ENCODE peak calls at places on chromosomes 5 and 9, in nine cellular contexts. W is RWPE1; Q is mesendoderm; L is CD8-positive, alpha-beta T cell; X is thyroid gland; I is psoas muscle; A is left lung; U is heart right ventricle; P is left ventricle myocardium inferior. D is an unnamed sample.

GRCh38 chr5:53543401-53543800 is 17.0 kb upstream of the NDUFS4 start:
- DNase-seq in U (no peak), Q (peak), P (no peak), A (no peak), X (no peak), W (no peak), L (no peak), I (no peak), D (no peak)

GRCh38 chr5:149799119-149799623 is 69.1 kb downstream of the PPARGC1B start:
- DNase-seq in A (no peak), L (no peak), X (no peak), U (no peak), P (peak), I (peak), W (peak), Q (no peak), D (no peak)

GRCh38 chr5:16492398-16493175 is 27.0 kb upstream of the ZNF622 start:
- DNase-seq in A (no peak), P (no peak), U (peak), W (peak), I (peak), X (no peak), Q (peak), L (no peak), D (no peak)

GRCh38 chr9:8725635-8726034 is 926.1 kb upstream of the DMAC1 start:
- DNase-seq in Q (peak), X (no peak), I (no peak), U (no peak), A (no peak), W (no peak), L (no peak), P (no peak), D (no peak)

GRCh38 chr5:122937914-122938313 is 92.5 kb downstream of the SNX24 start:
- DNase-seq in W (no peak), P (peak), L (no peak), X (peak), A (no peak), U (peak), I (peak), Q (no peak), D (peak)

GRCh38 chr5:144469106-144469505 is 298.4 kb downstream of the KCTD16 start:
- DNase-seq in U (no peak), P (no peak), Q (peak), X (no peak), A (no peak), L (no peak), I (no peak), W (no peak), D (no peak)

GRCh38 chr9:120507936-120508510 is 71.9 kb downstream of the CDK5RAP2 start:
- DNase-seq in X (no peak), Q (no peak), A (no peak), L (no peak), W (no peak), I (no peak), U (no peak), P (no peak), D (no peak)

GRCh38 chr9:35579130-35579529 is 25.9 kb upstream of the TESK1 start:
- DNase-seq in I (no peak), X (no peak), A (no peak), W (no peak), P (no peak), Q (no peak), U (no peak), L (no peak), D (no peak)

GRCh38 chr9:109918359-109919163 is 138.6 kb downstream of the PALM2AKAP2 start:
- DNase-seq in I (no peak), U (no peak), X (no peak), Q (no peak), W (no peak), A (no peak), P (no peak), L (no peak), D (no peak)

GRCh38 chr5:65391591-65391990 is 90.1 kb downstream of the ADAMTS6 start:
- DNase-seq in P (no peak), W (no peak), U (no peak), Q (no peak), I (no peak), A (no peak), X (no peak), L (no peak), D (no peak)

GRCh38 chr5:116837876-116838568 is 263.4 kb upstream of the SEMA6A start:
- DNase-seq in A (no peak), L (no peak), U (no peak), X (no peak), P (no peak), I (no peak), Q (no peak), W (no peak), D (no peak)

GRCh38 chr5:2178528-2178927 is 295.8 kb upstream of the IRX4 start:
- DNase-seq in I (no peak), L (no peak), Q (no peak), W (no peak), A (no peak), P (no peak), U (no peak), X (no peak), D (no peak)

GRCh38 chr9:70046274-70047070 is 2.8 kb downstream of the MAMDC2 start:
- DNase-seq in W (peak), P (peak), U (no peak), A (no peak), X (no peak), I (no peak), L (no peak), Q (peak), D (no peak)

GRCh38 chr9:70044450-70045307 is 1.0 kb downstream of the MAMDC2 start:
- DNase-seq in L (no peak), A (peak), W (peak), I (peak), P (peak), U (peak), X (peak), Q (peak), D (no peak)

GRCh38 chr9:70043285-70043684 is 363 bp upstream of the MAMDC2 start:
- DNase-seq in P (no peak), A (no peak), X (peak), Q (peak), W (no peak), I (no peak), L (no peak), U (no peak), D (no peak)

GRCh38 chr9:70043689-70044449 is at the start of gene MAMDC2:
- DNase-seq in X (peak), P (peak), W (no peak), U (peak), A (peak), L (no peak), I (peak), Q (peak), D (peak)

DNA sequence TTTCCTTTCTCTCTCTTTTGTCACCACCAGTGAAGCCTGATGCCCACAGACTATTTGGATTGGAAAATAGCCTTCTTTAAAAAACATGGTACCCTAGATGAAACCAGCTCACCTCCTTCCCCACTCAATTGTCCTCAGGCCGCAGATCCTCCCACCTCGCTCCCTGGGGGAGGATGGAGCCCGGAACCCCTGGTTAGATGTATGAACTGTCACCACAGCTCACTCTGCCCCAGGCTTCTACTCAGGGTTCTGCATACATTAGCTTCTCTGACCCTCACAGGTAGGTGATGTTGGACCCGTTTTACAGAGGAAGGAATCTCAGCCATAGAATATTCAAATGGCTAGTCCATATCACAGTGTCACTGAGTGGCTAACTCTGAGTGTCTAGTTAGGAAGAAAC is 1.8 kb downstream of the MAMDC2 start:
- DNase-seq in P (no peak), Q (no peak), A (no peak), I (no peak), L (no peak), U (no peak), W (no peak), X (no peak), D (no peak)
- H3K27ac ChIP-seq in P (peak), Q (no peak), A (no peak), I (no peak), L (no peak), U (peak), W (peak), X (peak), D (no peak)

DNA sequence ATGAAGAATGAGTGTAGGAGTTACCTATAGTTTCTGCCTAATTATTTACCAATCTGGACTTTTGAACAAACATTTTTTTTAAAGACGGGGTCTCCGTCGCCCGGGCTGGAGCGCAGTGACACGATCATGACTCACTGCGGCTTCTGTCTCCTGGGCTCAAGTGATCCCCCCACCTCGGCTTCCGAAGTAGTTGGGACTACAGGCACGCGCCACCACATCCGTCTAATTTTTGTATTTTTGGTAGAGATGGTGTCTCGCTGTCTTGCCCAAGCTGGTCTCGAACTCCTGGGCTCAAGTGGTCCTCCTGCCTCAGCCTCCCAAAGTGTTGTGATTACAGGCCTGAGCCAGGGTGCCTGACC is 1.5 kb downstream of the CTNNA1 start:
- DNase-seq in Q (no peak), U (no peak), A (no peak), X (no peak), W (no peak), L (no peak), P (no peak), I (no peak), D (no peak)
- H3K27ac ChIP-seq in Q (no peak), U (no peak), A (peak), X (peak), W (peak), L (no peak), P (peak), I (peak), D (peak)

DNA sequence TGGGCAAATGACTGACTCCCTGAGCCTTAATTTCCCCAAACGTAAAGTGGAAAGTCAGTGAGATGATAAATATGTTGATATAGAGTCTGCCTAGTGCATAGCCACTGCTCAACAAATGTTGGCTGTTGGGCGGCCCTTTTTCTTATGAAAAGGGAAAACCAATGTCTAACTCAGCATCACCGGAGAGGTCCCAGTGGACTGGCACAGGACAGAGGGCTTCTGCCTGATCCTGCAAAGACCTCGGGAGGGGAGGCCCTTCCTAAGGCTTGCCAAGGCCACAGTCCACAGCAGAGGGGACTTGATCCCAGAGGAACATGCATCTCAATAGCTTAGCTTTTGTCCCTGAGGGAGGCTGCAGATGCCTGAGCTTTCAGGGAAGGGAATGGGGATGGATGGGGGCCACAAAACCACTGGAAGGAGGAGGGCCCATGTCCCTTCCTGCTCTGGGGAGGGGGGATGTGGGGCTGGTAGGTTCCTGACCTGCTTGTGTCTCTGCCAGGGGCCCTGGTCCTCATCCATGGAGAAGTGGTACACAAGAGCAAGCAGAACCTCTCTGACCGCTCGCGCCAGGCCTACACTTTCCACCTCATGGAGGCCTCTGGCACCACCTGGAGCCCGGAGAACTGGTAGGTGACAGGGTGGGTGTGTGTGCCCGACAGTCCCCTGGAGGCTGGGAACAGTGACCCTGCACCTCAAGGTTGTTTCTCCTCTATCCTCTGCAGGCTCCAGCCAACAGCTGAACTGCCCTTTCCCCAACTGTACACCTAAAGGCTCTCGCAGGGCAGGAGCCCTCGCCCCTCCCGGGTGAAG is 6.3 kb downstream of the DOLK start:
- DNase-seq in U (no peak), Q (no peak), A (peak), P (no peak), W (no peak), I (no peak), L (no peak), X (peak), D (no peak)
- H3K27ac ChIP-seq in U (no peak), Q (no peak), A (peak), P (peak), W (peak), I (no peak), L (no peak), X (peak), D (no peak)

GRCh38 chr5:72067682-72068470 is 39.4 kb upstream of the MAP1B start:
- DNase-seq in U (no peak), X (no peak), L (no peak), I (no peak), W (peak), P (no peak), A (no peak), Q (peak), D (no peak)
- H3K27ac ChIP-seq in U (no peak), X (no peak), L (no peak), I (no peak), W (peak), P (no peak), A (no peak), Q (peak), D (no peak)

GRCh38 chr5:108433600-108433999 is 51.7 kb upstream of the FBXL17 start:
- DNase-seq in A (no peak), P (no peak), Q (no peak), U (no peak), W (no peak), X (no peak), I (no peak), L (no peak), D (no peak)

GRCh38 chr5:108432024-108432423 is 50.1 kb upstream of the FBXL17 start:
- DNase-seq in I (no peak), A (no peak), U (no peak), W (no peak), L (no peak), X (no peak), P (no peak), Q (no peak), D (no peak)

GRCh38 chr5:108437425-108437824 is 55.5 kb upstream of the FBXL17 start:
- DNase-seq in L (no peak), W (no peak), X (no peak), P (no peak), I (no peak), Q (no peak), A (no peak), U (no peak), D (no peak)
- H3K27ac ChIP-seq in L (no peak), W (no peak), X (no peak), P (no peak), I (no peak), Q (no peak), A (no peak), U (no peak), D (no peak)

GRCh38 chr9:96858670-96859069 is 4.4 kb upstream of the ZNF782 start:
- DNase-seq in W (no peak), U (no peak), A (no peak), L (no peak), P (no peak), I (no peak), Q (no peak), X (peak), D (no peak)

GRCh38 chr9:96859461-96860198 is 5.3 kb upstream of the ZNF782 start:
- DNase-seq in W (peak), I (no peak), L (no peak), Q (peak), P (no peak), U (no peak), X (no peak), A (no peak), D (no peak)

GRCh38 chr9:96854877-96855273 is 561 bp upstream of the ZNF782 start:
- DNase-seq in X (no peak), Q (peak), P (no peak), A (no peak), U (no peak), W (no peak), L (no peak), I (no peak), D (no peak)

GRCh38 chr9:96856363-96857286 is 2.3 kb upstream of the ZNF782 start:
- DNase-seq in P (peak), I (peak), A (peak), L (peak), X (peak), Q (peak), W (peak), U (peak), D (peak)

GRCh38 chr9:96858018-96858573 is 3.8 kb upstream of the ZNF782 start:
- DNase-seq in I (no peak), U (no peak), Q (no peak), X (peak), L (no peak), A (no peak), P (no peak), W (peak), D (no peak)
- H3K27ac ChIP-seq in I (no peak), U (no peak), Q (no peak), X (no peak), L (no peak), A (no peak), P (no peak), W (peak), D (no peak)

DNA sequence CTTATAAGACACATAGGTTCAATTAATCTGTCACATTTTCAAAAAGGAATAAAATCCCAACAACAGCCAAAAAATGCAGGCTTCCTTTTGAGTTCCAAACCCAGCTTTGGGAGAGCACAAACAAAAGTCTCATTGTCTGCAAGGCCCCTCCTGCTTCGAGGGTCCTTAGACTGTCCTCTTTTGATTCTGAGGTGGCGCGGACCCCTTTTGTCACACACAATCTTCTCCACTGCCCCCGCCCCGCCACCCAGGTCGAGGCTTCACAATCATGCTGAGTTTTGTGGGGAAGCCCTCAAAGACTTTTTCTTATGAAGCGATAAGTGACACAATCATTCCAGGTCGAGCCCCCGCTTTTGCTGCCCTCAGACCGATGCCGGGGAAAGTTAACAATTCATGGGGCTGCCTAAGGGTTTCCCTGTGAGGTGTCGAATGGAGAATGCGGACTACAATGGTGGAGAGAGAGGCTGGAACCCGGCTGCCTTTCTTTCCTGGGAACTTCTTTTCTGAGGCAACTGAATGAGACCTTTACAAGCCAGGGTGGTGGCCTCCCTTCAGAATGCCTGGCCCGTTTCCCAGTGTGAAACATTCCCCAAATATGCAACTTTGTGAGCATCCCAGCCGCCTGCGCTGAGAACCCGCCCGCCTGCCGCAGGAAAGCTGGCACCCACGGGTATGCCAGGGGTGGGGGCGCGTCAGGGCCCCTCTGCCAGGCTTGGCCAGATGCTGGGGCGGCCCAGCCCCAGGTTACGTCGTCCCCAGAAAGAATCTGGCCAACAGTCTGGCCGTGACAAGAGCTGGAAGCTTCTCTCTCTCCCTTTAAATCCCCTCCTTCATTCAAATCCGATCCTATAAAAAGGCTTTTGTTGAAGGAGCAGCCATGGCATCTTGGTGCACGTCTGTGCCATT is 71.9 kb downstream of the MAP1B start:
- DNase-seq in I (peak), W (peak), U (peak), P (peak), L (no peak), Q (peak), A (no peak), X (peak), D (no peak)
- H3K27ac ChIP-seq in I (no peak), W (peak), U (no peak), P (peak), L (no peak), Q (peak), A (no peak), X (no peak), D (peak)

GRCh38 chr9:95030920-95031662 is 286.4 kb downstream of the FANCC start:
- DNase-seq in X (no peak), I (no peak), U (no peak), P (no peak), W (no peak), A (no peak), L (no peak), Q (no peak), D (no peak)
- H3K27ac ChIP-seq in X (peak), I (peak), U (no peak), P (peak), W (peak), A (no peak), L (no peak), Q (no peak), D (peak)

DNA sequence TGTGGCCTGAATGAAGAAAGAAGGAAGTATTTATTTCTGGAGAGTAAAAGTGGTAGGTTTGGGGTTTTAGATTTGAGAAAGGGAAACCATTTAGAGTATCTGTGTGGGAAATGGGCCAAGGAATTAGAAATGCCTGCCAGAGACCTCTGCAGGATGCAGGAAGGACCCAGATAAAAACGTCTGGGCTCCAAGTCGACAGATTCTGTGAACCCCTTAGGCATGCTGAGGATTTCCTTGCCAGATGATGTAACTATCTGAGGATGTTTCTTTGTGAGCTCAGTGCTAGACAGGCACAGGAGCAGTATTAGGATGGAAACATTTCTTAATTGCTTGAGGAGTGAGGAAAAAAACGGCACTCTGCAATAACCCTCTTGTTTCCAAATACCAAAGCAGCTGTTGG is 251.8 kb upstream of the DMRT1 start:
- DNase-seq in I (no peak), W (peak), Q (peak), L (no peak), P (no peak), A (no peak), X (no peak), U (no peak), D (no peak)
- H3K27ac ChIP-seq in I (no peak), W (peak), Q (peak), L (no peak), P (peak), A (no peak), X (peak), U (peak), D (no peak)

DNA sequence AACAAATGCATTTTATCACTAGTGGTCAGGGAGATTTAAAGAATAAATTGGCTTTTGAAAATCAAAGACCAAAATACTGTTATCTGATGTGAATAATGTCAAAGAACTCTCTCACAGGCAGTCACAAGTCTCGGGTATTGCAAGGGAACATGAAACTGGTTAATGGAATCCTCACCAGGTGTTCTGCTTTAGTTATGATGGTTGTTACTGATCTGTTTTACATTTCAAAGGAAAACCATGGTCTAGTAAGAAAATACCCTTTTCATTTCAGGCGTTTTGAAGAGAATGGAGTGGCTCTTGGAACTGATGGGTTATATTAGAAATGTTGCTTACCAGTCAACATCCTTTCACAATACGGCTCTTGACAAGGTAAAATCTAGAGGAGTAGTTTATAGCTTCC is 43.4 kb downstream of the HACD4 start:
- DNase-seq in I (no peak), Q (peak), P (no peak), A (no peak), L (no peak), U (no peak), W (no peak), X (no peak), D (no peak)
- H3K27ac ChIP-seq in I (no peak), Q (no peak), P (no peak), A (peak), L (no peak), U (no peak), W (no peak), X (peak), D (no peak)